ENCODE peak calls at places on chromosomes 11 and 22, in eight cellular contexts. One of them, this sample, is unnamed.

GRCh38 chr22:23825246-23825905 is 13.4 kb downstream of the DERL3 start:
- DNase-seq in nephron progenitor cell: no peak
- DNase-seq in HTR-8/SVneo: no peak
- DNase-seq in endothelial cell of umbilical vein: no peak
- DNase-seq in AG09309: no peak
- DNase-seq in dorsolateral prefrontal cortex: no peak
- DNase-seq in mucosa of descending colon: peak; percentile 3
- DNase-seq in A549: no peak
- DNase-seq in this sample: no peak

GRCh38 chr22:38017272-38017920 is 33.0 kb upstream of the SOX10 start:
- DNase-seq in nephron progenitor cell: no peak
- DNase-seq in HTR-8/SVneo: no peak
- DNase-seq in endothelial cell of umbilical vein: peak; percentile 37
- DNase-seq in AG09309: no peak
- DNase-seq in dorsolateral prefrontal cortex: peak; percentile 81
- DNase-seq in mucosa of descending colon: peak; percentile 82
- DNase-seq in A549: no peak
- DNase-seq in this sample: no peak

GRCh38 chr11:16787035-16787744 is 48.7 kb downstream of the C11orf58 start:
- DNase-seq in nephron progenitor cell: no peak
- DNase-seq in HTR-8/SVneo: no peak
- DNase-seq in endothelial cell of umbilical vein: peak; percentile 81
- DNase-seq in AG09309: no peak
- DNase-seq in dorsolateral prefrontal cortex: no peak
- DNase-seq in mucosa of descending colon: no peak
- DNase-seq in A549: no peak
- DNase-seq in this sample: no peak

GRCh38 chr11:75508051-75508561 is 17.6 kb downstream of the GDPD5 start:
- DNase-seq in nephron progenitor cell: no peak
- DNase-seq in HTR-8/SVneo: no peak
- DNase-seq in endothelial cell of umbilical vein: no peak
- DNase-seq in AG09309: no peak
- DNase-seq in dorsolateral prefrontal cortex: no peak
- DNase-seq in mucosa of descending colon: no peak
- DNase-seq in A549: no peak
- DNase-seq in this sample: no peak

GRCh38 chr22:49481651-49482399 is 345.8 kb downstream of the BRD1 start:
- DNase-seq in nephron progenitor cell: peak; percentile 46
- DNase-seq in HTR-8/SVneo: no peak
- DNase-seq in endothelial cell of umbilical vein: no peak
- DNase-seq in AG09309: no peak
- DNase-seq in dorsolateral prefrontal cortex: no peak
- DNase-seq in mucosa of descending colon: no peak
- DNase-seq in A549: no peak
- DNase-seq in this sample: no peak

GRCh38 chr11:26112190-26112715 is 219.7 kb upstream of the ANO3 start:
- DNase-seq in nephron progenitor cell: no peak
- DNase-seq in HTR-8/SVneo: no peak
- DNase-seq in endothelial cell of umbilical vein: no peak
- DNase-seq in AG09309: no peak
- DNase-seq in dorsolateral prefrontal cortex: no peak
- DNase-seq in mucosa of descending colon: no peak
- DNase-seq in A549: no peak
- DNase-seq in this sample: no peak

GRCh38 chr11:117166491-117166890 is 12.1 kb upstream of the SIDT2 start:
- DNase-seq in nephron progenitor cell: no peak
- DNase-seq in HTR-8/SVneo: no peak
- DNase-seq in endothelial cell of umbilical vein: no peak
- DNase-seq in AG09309: no peak
- DNase-seq in dorsolateral prefrontal cortex: no peak
- DNase-seq in mucosa of descending colon: no peak
- DNase-seq in A549: no peak
- DNase-seq in this sample: no peak

GRCh38 chr11:19664896-19665548 is 47.6 kb upstream of the NAV2 start:
- DNase-seq in nephron progenitor cell: no peak
- DNase-seq in HTR-8/SVneo: no peak
- DNase-seq in endothelial cell of umbilical vein: no peak
- DNase-seq in AG09309: peak; percentile 28
- DNase-seq in dorsolateral prefrontal cortex: peak; percentile 83
- DNase-seq in mucosa of descending colon: no peak
- DNase-seq in A549: no peak
- DNase-seq in this sample: no peak

GRCh38 chr11:133983660-133984316 is 27.0 kb upstream of the IGSF9B start:
- DNase-seq in nephron progenitor cell: no peak
- DNase-seq in HTR-8/SVneo: no peak
- DNase-seq in endothelial cell of umbilical vein: no peak
- DNase-seq in AG09309: no peak
- DNase-seq in dorsolateral prefrontal cortex: no peak
- DNase-seq in mucosa of descending colon: no peak
- DNase-seq in A549: no peak
- DNase-seq in this sample: no peak

GRCh38 chr11:87391501-87391900 is 353.8 kb downstream of the TMEM135 start:
- DNase-seq in nephron progenitor cell: no peak
- DNase-seq in HTR-8/SVneo: no peak
- DNase-seq in endothelial cell of umbilical vein: no peak
- DNase-seq in AG09309: no peak
- DNase-seq in dorsolateral prefrontal cortex: no peak
- DNase-seq in mucosa of descending colon: no peak
- DNase-seq in A549: no peak
- DNase-seq in this sample: no peak

GRCh38 chr11:1877211-1878133 is 14.2 kb downstream of the PRR33 start:
- DNase-seq in nephron progenitor cell: no peak
- DNase-seq in HTR-8/SVneo: no peak
- DNase-seq in endothelial cell of umbilical vein: no peak
- DNase-seq in AG09309: no peak
- DNase-seq in dorsolateral prefrontal cortex: no peak
- DNase-seq in mucosa of descending colon: peak; percentile 55
- DNase-seq in A549: no peak
- DNase-seq in this sample: no peak